ENCODE peak calls at places on chromosomes 7 and 10, in nine cellular contexts. U is left ventricle myocardium inferior; W is MM.1S; T is astrocyte; A is mesenchymal stem cell; H is A549; Y is CD8-positive, alpha-beta memory T cell; S is right lobe of liver; D is heart left ventricle. Z is an unnamed sample.
A peak's percentile ranks its signal among the peaks of the same experiment; 100 is the strongest.

GRCh38 chr10:7475954-7476353 is 65.1 kb upstream of the SFMBT2 start:
- DNase-seq in U (no peak), W (no peak), T (no peak), A (no peak), H (no peak), Y (no peak), S (no peak), D (no peak), Z (no peak)

GRCh38 chr7:148912758-148913541 is 28.9 kb upstream of the EZH2 start:
- DNase-seq in U (no peak), W (no peak), T (no peak), A (no peak), H (no peak), Y (no peak), S (no peak), D (no peak), Z (no peak)

GRCh38 chr7:149496642-149497391 is 792 bp downstream of the ZNF746 start:
- DNase-seq in U (peak; percentile 60), W (peak; percentile 51), T (peak; percentile 22), A (peak; percentile 58), H (peak; percentile 29), Y (peak; percentile 75), S (peak; percentile 77), D (peak; percentile 72), Z (no peak)

GRCh38 chr10:112383325-112383724 is 9.4 kb downstream of the ACSL5 start:
- DNase-seq in U (no peak), W (no peak), T (peak; percentile 65), A (peak; percentile 60), H (no peak), Y (no peak), S (no peak), D (no peak), Z (peak; percentile 81)

GRCh38 chr10:90779573-90779972 is 78.3 kb downstream of the HTR7 start:
- DNase-seq in U (no peak), W (no peak), T (peak; percentile 8), A (no peak), H (peak; percentile 34), Y (no peak), S (no peak), D (no peak), Z (no peak)

GRCh38 chr7:126001344-126001743 is 1071.7 kb upstream of the POT1 start:
- DNase-seq in U (no peak), W (no peak), T (no peak), A (no peak), H (no peak), Y (no peak), S (no peak), D (no peak), Z (no peak)

GRCh38 chr10:48605264-48605615 is 367 bp upstream of the ARHGAP22 start:
- DNase-seq in U (no peak), W (no peak), T (no peak), A (peak; percentile 37), H (no peak), Y (no peak), S (no peak), D (no peak), Z (no peak)

GRCh38 chr7:95509199-95509598 is 23.5 kb downstream of the ASB4 start:
- DNase-seq in U (no peak), W (no peak), T (peak; percentile 76), A (peak; percentile 92), H (no peak), Y (peak; percentile 45), S (no peak), D (no peak), Z (no peak)

GRCh38 chr7:134891262-134892001 is 94.9 kb upstream of the AGBL3 start:
- DNase-seq in U (peak; percentile 80), W (peak; percentile 25), T (peak; percentile 96), A (peak; percentile 88), H (peak; percentile 97), Y (no peak), S (peak; percentile 92), D (peak; percentile 88), Z (peak; percentile 91)

GRCh38 chr10:11874568-11875182 is 51.5 kb downstream of the PROSER2 start:
- DNase-seq in U (peak; percentile 48), W (no peak), T (peak; percentile 22), A (peak; percentile 55), H (peak; percentile 65), Y (peak; percentile 56), S (peak; percentile 68), D (peak; percentile 57), Z (peak; percentile 69)

GRCh38 chr10:112962343-112962742 is 12.3 kb downstream of the TCF7L2 start:
- DNase-seq in U (no peak), W (no peak), T (no peak), A (no peak), H (no peak), Y (no peak), S (no peak), D (no peak), Z (no peak)

GRCh38 chr7:27868117-27868516 is 128.2 kb downstream of the TAX1BP1 start:
- DNase-seq in U (no peak), W (no peak), T (peak; percentile 9), A (peak; percentile 12), H (no peak), Y (no peak), S (no peak), D (no peak), Z (no peak)

GRCh38 chr10:90530526-90530925 is 327.3 kb downstream of the HTR7 start:
- DNase-seq in U (no peak), W (no peak), T (peak; percentile 62), A (no peak), H (no peak), Y (no peak), S (no peak), D (no peak), Z (no peak)

GRCh38 chr10:63712717-63713115 is 191.5 kb downstream of the REEP3 start:
- DNase-seq in U (no peak), W (no peak), T (no peak), A (peak; percentile 52), H (no peak), Y (no peak), S (no peak), D (no peak), Z (no peak)
- H3K27ac ChIP-seq in U (peak overlapping the region; percentile 91), W (no peak overlapping the region), T (peak overlapping the region; percentile 55), A (peak overlapping the region; percentile 63), H (peak overlapping the region; percentile 74), Y (no peak overlapping the region), S (peak overlapping the region; percentile 44), D (peak overlapping the region; percentile 80), Z (peak overlapping the region; percentile 88)

GRCh38 chr10:98266647-98267046 is 1.3 kb downstream of the LOXL4 start:
- DNase-seq in U (no peak), W (no peak), T (no peak), A (no peak), H (no peak), Y (no peak), S (no peak), D (no peak), Z (no peak)
- H3K27ac ChIP-seq in U (peak overlapping the region; percentile 84), W (no peak overlapping the region), T (no peak overlapping the region), A (no peak overlapping the region), H (no peak overlapping the region), Y (no peak overlapping the region), S (no peak overlapping the region), D (no peak overlapping the region), Z (peak overlapping the region; percentile 21)

GRCh38 chr10:98587156-98587555 is 140.4 kb upstream of the HPS1 start:
- DNase-seq in U (no peak), W (no peak), T (no peak), A (peak; percentile 72), H (no peak), Y (no peak), S (no peak), D (no peak), Z (no peak)
- H3K27ac ChIP-seq in U (no peak overlapping the region), W (no peak overlapping the region), T (no peak overlapping the region), A (no peak overlapping the region), H (no peak overlapping the region), Y (no peak overlapping the region), S (no peak overlapping the region), D (no peak overlapping the region), Z (no peak overlapping the region)

GRCh38 chr7:4882169-4882741 is 1.3 kb downstream of the RADIL start:
- DNase-seq in U (peak; percentile 72), W (no peak), T (peak; percentile 41), A (peak; percentile 63), H (no peak), Y (no peak), S (no peak), D (peak; percentile 72), Z (peak; percentile 93)

GRCh38 chr7:4885317-4885807 is 1.8 kb upstream of the RADIL start:
- DNase-seq in U (no peak), W (no peak), T (no peak), A (no peak), H (no peak), Y (no peak), S (no peak), D (no peak), Z (no peak)

GRCh38 chr7:4880218-4880617 is 3.3 kb downstream of the RADIL start:
- DNase-seq in U (no peak), W (no peak), T (no peak), A (no peak), H (no peak), Y (no peak), S (no peak), D (no peak), Z (no peak)

GRCh38 chr7:4883352-4884144 is at the start of gene RADIL:
- DNase-seq in U (peak; percentile 92), W (no peak), T (peak; percentile 39), A (peak; percentile 78), H (peak; percentile 95), Y (peak; percentile 79), S (peak; percentile 76), D (peak; percentile 90), Z (peak; percentile 95)

DNA sequence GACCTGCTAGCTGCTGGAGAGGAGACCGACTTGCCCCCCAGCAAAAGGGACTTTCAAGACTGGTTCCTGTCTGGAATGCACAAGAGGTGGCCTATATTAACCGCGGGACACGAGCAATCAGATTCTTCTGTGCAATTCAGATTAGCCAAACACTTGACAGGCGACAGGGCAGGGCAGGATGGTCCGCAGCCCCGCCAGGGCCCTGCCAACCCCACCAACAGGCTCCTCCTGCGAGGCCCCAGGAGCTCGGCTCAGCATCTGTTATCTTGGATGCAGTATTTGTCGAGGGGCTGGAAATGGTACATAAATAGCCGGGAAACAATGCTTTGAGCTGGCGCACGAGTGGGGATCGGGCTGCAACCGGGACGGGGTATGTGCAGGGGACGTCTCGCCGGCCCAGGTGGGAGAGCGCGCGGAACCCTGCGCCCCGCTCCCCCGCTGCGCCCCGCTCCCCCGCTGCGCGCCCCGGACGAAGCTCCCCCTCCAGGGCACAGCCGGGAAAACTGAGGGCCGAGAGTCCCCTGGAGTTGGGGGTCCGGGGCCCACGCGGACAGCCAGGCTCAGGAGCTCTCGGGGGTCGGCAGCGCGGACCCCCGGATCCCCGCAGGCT is 669 bp downstream of the RADIL start:
- DNase-seq in U (no peak), W (no peak), T (no peak), A (no peak), H (no peak), Y (no peak), S (no peak), D (no peak), Z (no peak)
- H3K27ac ChIP-seq in U (peak overlapping the region; percentile 86), W (no peak overlapping the region), T (no peak overlapping the region), A (no peak overlapping the region), H (peak overlapping the region; percentile 87), Y (no peak overlapping the region), S (no peak overlapping the region), D (peak overlapping the region; percentile 88), Z (peak overlapping the region; percentile 83)

GRCh38 chr10:129642427-129642826 is 175.4 kb downstream of the MGMT start:
- DNase-seq in U (no peak), W (no peak), T (no peak), A (no peak), H (peak; percentile 21), Y (no peak), S (no peak), D (no peak), Z (no peak)
- H3K27ac ChIP-seq in U (no peak overlapping the region), W (no peak overlapping the region), T (no peak overlapping the region), A (no peak overlapping the region), H (no peak overlapping the region), Y (no peak overlapping the region), S (no peak overlapping the region), D (no peak overlapping the region), Z (no peak overlapping the region)

GRCh38 chr10:24691113-24691512 is 32.6 kb downstream of the ARHGAP21 start:
- DNase-seq in U (no peak), W (no peak), T (no peak), A (peak; percentile 53), H (no peak), Y (no peak), S (no peak), D (no peak), Z (no peak)
- H3K27ac ChIP-seq in U (peak overlapping the region; percentile 20), W (no peak overlapping the region), T (no peak overlapping the region), A (no peak overlapping the region), H (no peak overlapping the region), Y (no peak overlapping the region), S (no peak overlapping the region), D (no peak overlapping the region), Z (peak overlapping the region; percentile 28)